ENCODE peak calls at places on chromosome 4, in ten cellular contexts. K, J, S, G, Z, C, F, E, L and W are unnamed samples.

GRCh38 chr4:158008551-158009218 is 164.1 kb downstream of the GASK1B start:
- DNase-seq in L (no peak), E (no peak), S (peak; percentile 82), C (peak; percentile 86), Z (no peak), J (no peak), F (peak; percentile 60), G (no peak), K (no peak), W (peak; percentile 57)

GRCh38 chr4:80268081-80268823 is 1.8 kb downstream of the FGF5 start:
- DNase-seq in E (no peak), L (peak; percentile 13), S (peak; percentile 39), G (peak; percentile 78), Z (no peak), F (peak; percentile 28), C (peak; percentile 52), J (no peak), K (no peak), W (no peak)

GRCh38 chr4:187256897-187257296 is 533.2 kb upstream of the FAT1 start:
- DNase-seq in Z (no peak), L (no peak), S (no peak), J (no peak), G (no peak), K (no peak), F (no peak), E (no peak), C (no peak), W (no peak)

GRCh38 chr4:75892508-75892907 is 9.7 kb downstream of the PPEF2 start:
- DNase-seq in G (peak; percentile 79), C (no peak), E (no peak), J (no peak), K (no peak), F (no peak), S (no peak), L (no peak), Z (peak; percentile 5), W (no peak)

GRCh38 chr4:121484633-121485032 is 103.8 kb upstream of the QRFPR start:
- DNase-seq in E (peak; percentile 45), Z (peak; percentile 38), J (no peak), F (peak; percentile 64), C (peak; percentile 77), G (peak; percentile 77), S (peak; percentile 78), K (no peak), L (peak; percentile 73), W (peak; percentile 43)

GRCh38 chr4:102308032-102308799 is 37.1 kb downstream of the SLC39A8 start:
- DNase-seq in E (no peak), C (peak; percentile 59), F (peak; percentile 1), K (no peak), S (peak; percentile 57), Z (peak; percentile 1), J (no peak), L (no peak), G (no peak), W (no peak)

GRCh38 chr4:156321203-156321602 is 367.5 kb upstream of the CTSO start:
- DNase-seq in J (no peak), S (peak; percentile 87), L (no peak), C (peak; percentile 88), K (no peak), F (peak; percentile 98), E (no peak), Z (no peak), G (no peak), W (peak; percentile 59)

GRCh38 chr4:105350859-105351494 is 122.9 kb downstream of the PPA2 start:
- DNase-seq in Z (no peak), K (no peak), E (no peak), G (no peak), S (peak; percentile 55), J (no peak), L (no peak), C (peak; percentile 38), F (no peak), W (peak; percentile 51)

GRCh38 chr4:159297088-159297487 is 194.2 kb downstream of the RAPGEF2 start:
- DNase-seq in J (no peak), Z (no peak), E (no peak), K (no peak), S (no peak), F (no peak), C (no peak), G (no peak), L (no peak), W (no peak)

GRCh38 chr4:28241021-28241420 is 1380.4 kb downstream of the STIM2 start:
- DNase-seq in J (no peak), L (no peak), G (no peak), F (no peak), K (no peak), Z (no peak), E (no peak), C (peak; percentile 55), S (peak; percentile 11), W (no peak)

GRCh38 chr4:13542577-13543042 is 1.7 kb downstream of the NKX3-2 start:
- DNase-seq in F (no peak), Z (no peak), J (no peak), C (no peak), E (no peak), S (no peak), G (peak; percentile 64), L (no peak), K (no peak), W (no peak)

GRCh38 chr4:21195682-21196081 is 495.4 kb downstream of the PACRGL start:
- DNase-seq in G (no peak), C (no peak), E (no peak), L (no peak), K (no peak), J (no peak), Z (no peak), F (no peak), S (no peak), W (no peak)

GRCh38 chr4:17013382-17014006 is 115.0 kb upstream of the LDB2 start:
- DNase-seq in K (no peak), S (peak; percentile 69), L (no peak), E (no peak), Z (no peak), C (peak; percentile 46), J (no peak), F (no peak), G (peak; percentile 22), W (peak; percentile 48)

DNA sequence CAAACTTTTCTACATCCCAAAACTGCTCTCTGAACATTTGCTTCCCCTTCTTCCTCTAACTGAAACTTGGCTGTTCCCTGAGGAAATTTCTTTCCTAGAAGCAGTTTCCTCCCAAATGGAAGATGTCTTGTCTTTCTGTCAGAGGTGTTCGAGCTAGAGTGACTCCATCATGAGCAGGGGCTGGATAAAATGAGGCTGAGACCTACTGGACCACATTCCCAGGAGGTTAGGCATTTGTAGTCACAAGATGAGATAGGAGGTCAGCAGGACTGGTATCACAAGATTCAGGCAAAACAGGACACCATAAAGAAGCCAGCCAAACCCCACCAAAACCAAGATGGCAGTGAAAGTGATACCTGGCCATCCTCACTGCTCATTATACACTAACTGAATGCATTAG is 35.8 kb upstream of the PGRMC2 start:
- DNase-seq in L (no peak), G (no peak), S (no peak), C (peak; percentile 16), K (no peak), J (no peak), F (no peak), E (no peak), Z (no peak), W (no peak)
- H3K4me3 ChIP-seq in L (no peak overlapping the region), G (no peak overlapping the region), S (no peak overlapping the region), C (no peak overlapping the region), K (no peak overlapping the region), J (no peak overlapping the region), F (no peak overlapping the region), E (no peak overlapping the region), Z (no peak overlapping the region), W (no peak overlapping the region)

GRCh38 chr4:188372856-188373255 is 233.6 kb downstream of the TRIML1 start:
- DNase-seq in F (no peak), G (peak; percentile 71), C (peak; percentile 79), S (peak; percentile 4), E (no peak), Z (peak; percentile 88), L (peak; percentile 80), K (no peak), J (no peak), W (no peak)
- TF ChIP-seq CTCF in F (peak; percentile 4), G (peak; percentile 69), C (peak; percentile 23), S (no peak), E (no peak), Z (peak; percentile 40), L (peak; percentile 52), K (no peak), J (no peak), W (no peak)

DNA sequence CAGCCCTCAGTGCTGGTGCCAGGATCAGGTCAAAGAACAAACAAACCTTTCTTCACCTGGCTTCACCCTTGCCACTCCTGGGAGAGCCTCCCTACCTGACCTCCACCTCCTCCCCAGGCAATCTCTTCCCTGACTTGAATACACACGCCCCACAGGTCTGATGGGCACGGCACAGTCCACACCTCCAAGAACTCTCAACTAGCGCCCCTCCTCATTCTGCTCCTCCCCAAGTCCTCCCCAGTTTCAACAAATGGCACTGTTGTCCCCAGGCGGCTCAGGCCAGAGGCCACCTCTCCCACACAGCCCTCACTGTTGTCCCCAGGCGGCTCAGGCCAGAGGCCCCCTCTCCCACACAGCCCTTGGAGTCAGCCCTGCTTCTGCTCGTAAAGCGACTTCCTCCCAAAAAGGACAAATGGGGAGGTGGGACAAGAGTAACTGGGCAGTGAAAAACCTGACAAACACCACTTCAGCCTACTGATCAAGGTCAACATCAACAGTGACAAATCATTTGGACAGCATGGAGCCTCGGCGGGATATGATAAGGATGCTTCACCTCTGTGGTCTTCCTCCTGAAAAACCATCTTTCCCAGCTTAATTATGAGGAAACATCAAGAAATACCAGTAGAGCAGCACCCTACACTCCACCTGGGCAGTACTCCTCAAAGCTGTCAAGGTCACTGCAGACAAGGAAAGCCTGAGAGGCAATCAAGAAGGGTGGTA is 2.9 kb downstream of the LETM1 start:
- DNase-seq in C (no peak), S (no peak), Z (no peak), E (peak; percentile 37), F (no peak), J (no peak), K (no peak), L (no peak), G (no peak), W (no peak)
- H3K4me3 ChIP-seq in C (no peak overlapping the region), S (no peak overlapping the region), Z (no peak overlapping the region), E (no peak overlapping the region), F (no peak overlapping the region), J (no peak overlapping the region), K (no peak overlapping the region), L (no peak overlapping the region), G (no peak overlapping the region), W (no peak overlapping the region)

GRCh38 chr4:96459105-96459504 is 619.2 kb downstream of the PDHA2 start:
- DNase-seq in G (no peak), Z (no peak), L (no peak), J (no peak), K (no peak), S (no peak), E (no peak), F (no peak), C (no peak), W (no peak)

DNA sequence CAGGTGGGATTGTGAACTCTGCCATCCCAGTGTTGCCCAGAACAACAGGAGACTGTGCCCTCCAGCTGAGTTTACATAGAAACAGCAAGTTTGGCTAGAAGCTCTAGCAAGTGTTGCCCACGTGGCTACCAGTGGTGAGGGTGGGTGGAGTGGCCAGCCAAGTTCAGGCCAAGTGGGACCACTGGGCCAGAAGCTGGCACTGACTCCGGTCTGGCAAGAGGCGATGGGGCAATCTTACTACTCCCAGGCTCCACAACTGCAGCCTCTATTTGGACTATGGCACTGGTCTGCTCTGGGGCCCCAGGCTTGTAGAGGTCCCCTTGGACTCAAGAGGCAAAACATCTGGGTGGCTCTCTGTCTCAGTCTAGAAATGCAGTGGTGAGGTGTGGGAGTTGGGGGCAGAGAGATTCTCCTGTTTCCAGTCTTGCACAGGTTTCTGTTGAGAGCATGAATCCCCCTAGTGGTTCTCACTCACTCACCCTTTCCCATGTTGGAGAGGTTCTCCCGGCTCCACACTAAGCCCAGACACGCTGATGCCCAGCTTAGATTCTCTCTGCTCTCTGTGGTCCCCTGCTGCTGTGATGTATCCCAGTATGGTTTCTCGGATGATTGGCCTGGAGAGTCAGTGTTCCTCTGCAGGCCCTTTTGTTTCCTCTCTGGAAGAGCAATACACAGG is 615.3 kb downstream of the PDHA2 start:
- DNase-seq in K (no peak), Z (no peak), L (no peak), C (no peak), F (no peak), G (peak; percentile 57), E (no peak), S (no peak), J (no peak), W (no peak)
- TF ChIP-seq CTCF in K (no peak), Z (no peak), L (no peak), C (no peak), F (no peak), G (peak; percentile 63), E (no peak), S (no peak), J (no peak), W (no peak)